ENCODE peak calls at places on chromosomes 5 and 9, in eight cellular contexts. E, Q, D, L, B, N, S and F are unnamed samples.

GRCh38 chr5:76674330-76675066 is 41.4 kb upstream of the F2R start:
- DNase-seq in E (no peak), S (no peak), B (no peak), N (no peak), L (no peak), D (no peak), Q (no peak), F (no peak)

GRCh38 chr5:124706729-124707361 is 39.6 kb downstream of the ZNF608 start:
- DNase-seq in B (no peak), S (no peak), N (peak; percentile 43), Q (peak; percentile 28), L (peak; percentile 58), E (no peak), D (no peak), F (no peak)

GRCh38 chr9:109475526-109475925 is 22.6 kb downstream of the PTPN3 start:
- DNase-seq in N (peak; percentile 66), B (no peak), Q (no peak), D (no peak), S (no peak), E (no peak), L (no peak), F (no peak)

GRCh38 chr9:2478421-2478820 is 143.2 kb upstream of the VLDLR start:
- DNase-seq in E (no peak), S (no peak), L (no peak), B (no peak), Q (no peak), D (no peak), N (no peak), F (no peak)

GRCh38 chr5:19917588-19917987 is 70.4 kb downstream of the CDH18 start:
- DNase-seq in S (no peak), N (no peak), L (no peak), Q (no peak), D (no peak), E (no peak), B (no peak), F (no peak)

GRCh38 chr9:136703231-136703870 is 9.0 kb upstream of the DIPK1B start:
- DNase-seq in N (no peak), L (no peak), E (no peak), Q (no peak), D (no peak), S (no peak), B (no peak), F (no peak)

GRCh38 chr9:120432600-120432999 is 147.4 kb downstream of the CDK5RAP2 start:
- DNase-seq in N (no peak), L (no peak), S (no peak), E (no peak), B (no peak), Q (no peak), D (no peak), F (no peak)

GRCh38 chr9:92616199-92617129 is 53.5 kb downstream of the IPPK start:
- DNase-seq in N (peak; percentile 53), S (no peak), Q (peak; percentile 39), B (no peak), E (no peak), D (no peak), L (peak; percentile 59), F (no peak)

GRCh38 chr9:135103001-135103446 is 15.6 kb downstream of the OLFM1 start:
- DNase-seq in Q (no peak), D (no peak), N (no peak), E (no peak), S (no peak), B (no peak), L (no peak), F (no peak)

GRCh38 chr5:178247481-178248456 is 15.2 kb upstream of the PHYKPL start:
- DNase-seq in B (no peak), D (no peak), S (no peak), L (no peak), Q (no peak), E (no peak), N (no peak), F (no peak)

GRCh38 chr5:140205216-140205615 is 30.2 kb downstream of the CYSTM1 start:
- DNase-seq in D (no peak), S (no peak), B (no peak), L (no peak), Q (peak; percentile 37), E (no peak), N (no peak), F (no peak)

GRCh38 chr5:32805966-32806626 is 95.0 kb downstream of the NPR3 start:
- DNase-seq in Q (peak; percentile 81), S (no peak), N (no peak), E (no peak), L (peak; percentile 93), D (no peak), B (no peak), F (no peak)

GRCh38 chr5:30539004-30539634 is 654.4 kb upstream of the CDH6 start:
- DNase-seq in L (peak; percentile 75), D (no peak), Q (no peak), S (no peak), N (peak; percentile 45), B (no peak), E (no peak), F (no peak)

GRCh38 chr9:125701351-125701750 is 5.7 kb downstream of the MAPKAP1 start:
- DNase-seq in Q (peak; percentile 72), B (no peak), D (no peak), S (no peak), E (no peak), L (peak; percentile 9), N (no peak), F (no peak)

GRCh38 chr9:19145881-19146280 is 18.6 kb upstream of the PLIN2 start:
- DNase-seq in D (no peak), E (no peak), S (no peak), Q (no peak), N (no peak), B (no peak), L (no peak), F (no peak)

GRCh38 chr5:71740015-71740753 is 21.1 kb downstream of the CARTPT start:
- DNase-seq in Q (no peak), B (no peak), L (no peak), E (no peak), S (no peak), D (peak; percentile 21), N (no peak), F (no peak)

GRCh38 chr9:13480688-13481087 is 201.2 kb upstream of the MPDZ start:
- DNase-seq in N (no peak), D (no peak), E (no peak), S (no peak), B (no peak), Q (peak; percentile 47), L (no peak), F (no peak)